ENCODE peak calls at places on chromosomes 16 and 17, in ten cellular contexts. S is aorta; I is mesendoderm; U is brain microvascular endothelial cell; K is psoas muscle; A is uterus; J is neural progenitor cell; E is dorsolateral prefrontal cortex; T is GM23248; W is CD4-positive, alpha-beta memory T cell. Z is an unnamed sample.

GRCh38 chr17:33142703-33143299 is 150.3 kb downstream of the ASIC2 start:
- DNase-seq in S (no peak), I (peak), U (no peak), K (no peak), A (no peak), J (peak), E (no peak), T (peak), W (no peak), Z (no peak)

GRCh38 chr17:44587339-44587738 is 30.1 kb downstream of the FZD2 start:
- DNase-seq in S (peak), I (peak), U (peak), K (no peak), A (peak), J (no peak), E (no peak), T (peak), W (no peak), Z (no peak)

GRCh38 chr17:29495011-29495410 is 71.8 kb downstream of the ABHD15 start:
- DNase-seq in S (no peak), I (no peak), U (no peak), K (no peak), A (no peak), J (no peak), E (no peak), T (peak), W (no peak), Z (no peak)

GRCh38 chr17:10368561-10368960 is 4.2 kb downstream of the MYH13 start:
- DNase-seq in S (no peak), I (no peak), U (no peak), K (no peak), A (no peak), J (no peak), E (no peak), T (no peak), W (no peak), Z (no peak)

GRCh38 chr17:76458580-76459490 is 5.9 kb upstream of the UBE2O start:
- DNase-seq in S (no peak), I (peak), U (peak), K (no peak), A (no peak), J (peak), E (no peak), T (peak), W (no peak), Z (peak)

GRCh38 chr17:30969989-30970680 is 704 bp upstream of the RNF135 start:
- DNase-seq in S (peak), I (peak), U (no peak), K (peak), A (peak), J (peak), E (no peak), T (peak), W (no peak), Z (no peak)

GRCh38 chr17:9177212-9177611 is 155.9 kb downstream of the NTN1 start:
- DNase-seq in S (no peak), I (no peak), U (no peak), K (peak), A (peak), J (no peak), E (no peak), T (no peak), W (no peak), Z (no peak)

GRCh38 chr17:33944412-33944811 is 310.7 kb upstream of the CCL2 start:
- DNase-seq in S (no peak), I (no peak), U (no peak), K (no peak), A (no peak), J (no peak), E (no peak), T (no peak), W (no peak), Z (no peak)

GRCh38 chr17:40283662-40284061 is 4.0 kb upstream of the CDC6 start:
- DNase-seq in S (no peak), I (no peak), U (peak), K (no peak), A (no peak), J (no peak), E (no peak), T (peak), W (peak), Z (no peak)

GRCh38 chr16:27720731-27721547 is 171.0 kb downstream of the KATNIP start:
- DNase-seq in S (peak), I (no peak), U (no peak), K (no peak), A (peak), J (peak), E (peak), T (peak), W (no peak), Z (peak)

GRCh38 chr16:54489225-54489781 is 202.7 kb upstream of the IRX3 start:
- DNase-seq in S (no peak), I (no peak), U (no peak), K (no peak), A (no peak), J (no peak), E (no peak), T (peak), W (no peak), Z (no peak)

GRCh38 chr17:18950944-18951905 is 740 bp upstream of the SLC5A10 start:
- DNase-seq in S (peak), I (peak), U (no peak), K (no peak), A (no peak), J (no peak), E (no peak), T (peak), W (no peak), Z (no peak)

GRCh38 chr16:89633064-89633631 is 19.7 kb downstream of the DPEP1 start:
- DNase-seq in S (no peak), I (no peak), U (peak), K (no peak), A (no peak), J (no peak), E (no peak), T (peak), W (no peak), Z (no peak)

GRCh38 chr17:31537558-31537957 is 146.1 kb downstream of the RAB11FIP4 start:
- DNase-seq in S (no peak), I (no peak), U (no peak), K (no peak), A (peak), J (no peak), E (no peak), T (peak), W (no peak), Z (no peak)

GRCh38 chr16:85575910-85576309 is 37.2 kb upstream of the GSE1 start:
- DNase-seq in S (no peak), I (no peak), U (no peak), K (no peak), A (no peak), J (no peak), E (no peak), T (no peak), W (no peak), Z (no peak)

GRCh38 chr16:85573045-85573695 is 40.0 kb upstream of the GSE1 start:
- DNase-seq in S (no peak), I (no peak), U (no peak), K (no peak), A (no peak), J (no peak), E (no peak), T (no peak), W (peak), Z (no peak)

GRCh38 chr16:85573696-85574641 is 39.2 kb upstream of the GSE1 start:
- DNase-seq in S (peak), I (no peak), U (peak), K (peak), A (peak), J (no peak), E (no peak), T (peak), W (peak), Z (no peak)

GRCh38 chr16:85576944-85577343 is 36.2 kb upstream of the GSE1 start:
- DNase-seq in S (no peak), I (no peak), U (no peak), K (no peak), A (no peak), J (no peak), E (no peak), T (no peak), W (no peak), Z (no peak)

GRCh38 chr16:85574672-85575475 is 38.2 kb upstream of the GSE1 start:
- DNase-seq in S (no peak), I (no peak), U (no peak), K (no peak), A (no peak), J (peak), E (no peak), T (no peak), W (peak), Z (peak)
- H3K4me3 ChIP-seq in S (no peak), I (no peak), U (no peak), K (no peak), A (no peak), J (peak), E (no peak), T (no peak), W (no peak), Z (peak)

DNA sequence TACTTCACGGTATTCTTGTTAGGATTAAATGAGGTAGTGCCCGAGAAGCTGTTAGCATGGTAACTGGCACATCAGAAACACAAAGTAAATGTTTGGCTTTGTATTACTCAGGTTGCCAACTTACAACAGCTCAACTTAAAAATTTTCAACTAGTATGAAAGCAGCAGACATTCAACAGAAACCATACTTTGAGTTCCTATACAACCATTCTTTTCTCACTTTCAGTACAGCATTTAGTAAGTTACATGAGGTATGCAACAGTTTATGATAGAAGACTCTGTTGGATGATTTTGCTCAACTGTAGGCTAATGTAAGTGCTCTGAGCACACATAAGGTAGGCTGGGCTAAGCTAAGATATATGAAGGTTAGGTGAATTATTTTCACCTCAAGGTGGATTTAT is 7.7 kb downstream of the CENPN start:
- DNase-seq in S (no peak), I (no peak), U (no peak), K (no peak), A (no peak), J (no peak), E (no peak), T (no peak), W (no peak), Z (no peak)
- H3K27ac ChIP-seq in S (no peak), I (no peak), U (no peak), K (no peak), A (no peak), J (no peak), E (no peak), T (no peak), W (no peak), Z (no peak)

GRCh38 chr17:75373290-75373689 is 32.2 kb downstream of the GRB2 start:
- DNase-seq in S (no peak), I (no peak), U (no peak), K (no peak), A (no peak), J (no peak), E (no peak), T (no peak), W (no peak), Z (no peak)
- H3K4me3 ChIP-seq in S (no peak), I (no peak), U (no peak), K (no peak), A (no peak), J (no peak), E (no peak), T (no peak), W (no peak), Z (no peak)

GRCh38 chr17:56099649-56100048 is 53.6 kb upstream of the ANKFN1 start:
- DNase-seq in S (no peak), I (no peak), U (no peak), K (no peak), A (no peak), J (no peak), E (no peak), T (peak), W (no peak), Z (no peak)
- H3K27ac ChIP-seq in S (no peak), I (no peak), U (no peak), K (no peak), A (no peak), J (no peak), E (no peak), T (no peak), W (no peak), Z (no peak)